ENCODE peak calls at places on chromosomes 2 and 18, in nine cellular contexts. D is breast epithelium, P is dorsolateral prefrontal cortex, N is posterior vena cava, U is nephron progenitor cell, M is HCT116, S is EL, B is lower leg skin, Y is LNCaP clone FGC. F is an unnamed sample.

GRCh38 chr2:240520974-240521350 is 36.8 kb downstream of the ANKMY1 start:
- DNase-seq in B (peak), Y (no peak), D (no peak), N (peak), S (no peak), M (no peak), U (no peak), P (no peak), F (no peak)

GRCh38 chr2:27131429-27131828 is 3.0 kb downstream of the PREB start:
- DNase-seq in P (no peak), S (no peak), M (no peak), N (peak), B (no peak), Y (no peak), D (no peak), U (no peak), F (no peak)

GRCh38 chr2:68730828-68731227 is 3.8 kb upstream of the ARHGAP25 start:
- DNase-seq in D (no peak), B (peak), P (no peak), Y (no peak), M (no peak), N (no peak), U (no peak), S (peak), F (no peak)

GRCh38 chr2:130963849-130964793 is 127.4 kb downstream of the ARHGEF4 start:
- DNase-seq in M (no peak), B (no peak), Y (peak), S (peak), N (no peak), P (peak), D (no peak), U (peak), F (peak)

GRCh38 chr2:196105956-196106355 is 37.3 kb upstream of the DNAH7 start:
- DNase-seq in S (no peak), B (no peak), P (no peak), M (no peak), D (no peak), Y (no peak), U (no peak), N (no peak), F (no peak)

GRCh38 chr2:120983344-120983743 is 247.7 kb downstream of the GLI2 start:
- DNase-seq in U (no peak), Y (no peak), D (no peak), B (no peak), S (no peak), P (no peak), M (no peak), N (peak), F (peak)

GRCh38 chr2:11677146-11678055 is 7.4 kb upstream of the NTSR2 start:
- DNase-seq in P (no peak), Y (no peak), B (peak), N (peak), U (no peak), M (no peak), D (no peak), S (no peak), F (peak)

GRCh38 chr2:95530734-95531133 is 46.2 kb upstream of the TRIM43B start:
- DNase-seq in P (no peak), S (peak), N (no peak), M (no peak), D (no peak), B (no peak), U (no peak), Y (no peak), F (no peak)

GRCh38 chr2:226772389-226773179 is 27.0 kb downstream of the IRS1 start:
- DNase-seq in S (no peak), M (no peak), N (no peak), B (no peak), D (no peak), U (no peak), P (no peak), Y (no peak), F (peak)

GRCh38 chr2:27527182-27527581 is 30.5 kb downstream of the GCKR start:
- DNase-seq in S (peak), Y (no peak), P (no peak), M (peak), N (no peak), D (no peak), U (no peak), B (no peak), F (no peak)

GRCh38 chr2:172680595-172681176 is 55.0 kb upstream of the RAPGEF4 start:
- DNase-seq in B (no peak), U (no peak), M (no peak), S (no peak), P (no peak), Y (no peak), D (no peak), N (no peak), F (peak)

GRCh38 chr2:122300758-122301157 is 545.3 kb downstream of the TSN start:
- DNase-seq in U (no peak), D (no peak), S (peak), M (no peak), N (no peak), Y (no peak), P (no peak), B (no peak), F (no peak)

GRCh38 chr2:131394147-131394931 is 30.4 kb upstream of the RAB6D start:
- DNase-seq in U (peak), M (no peak), S (peak), D (no peak), N (no peak), Y (no peak), P (no peak), B (no peak), F (peak)

GRCh38 chr2:234191819-234192407 is 141.4 kb downstream of the SPP2 start:
- DNase-seq in D (no peak), U (no peak), N (no peak), S (peak), P (no peak), Y (no peak), B (no peak), M (peak), F (no peak)

GRCh38 chr2:113257511-113258264 is 21.0 kb downstream of the PAX8 start:
- DNase-seq in P (no peak), N (no peak), S (no peak), D (no peak), B (no peak), Y (no peak), U (no peak), M (no peak), F (no peak)

GRCh38 chr2:80050246-80050645 is 254.3 kb downstream of the LRRTM1 start:
- DNase-seq in S (no peak), N (no peak), B (no peak), P (no peak), U (no peak), Y (no peak), M (no peak), D (no peak), F (no peak)

GRCh38 chr2:170177950-170178781 is at the start of gene MYO3B:
- DNase-seq in M (no peak), N (no peak), S (peak), Y (no peak), P (peak), D (no peak), U (no peak), B (no peak), F (peak)

GRCh38 chr2:12177052-12177994 is 430.9 kb downstream of the LPIN1 start:
- DNase-seq in B (no peak), D (peak), S (peak), M (no peak), N (no peak), U (no peak), P (peak), Y (no peak), F (peak)

GRCh38 chr2:175009917-175010621 is 4.9 kb upstream of the CHN1 start:
- DNase-seq in P (no peak), S (no peak), M (no peak), Y (no peak), B (no peak), D (no peak), N (no peak), U (no peak), F (no peak)

GRCh38 chr2:74003494-74004211 is 18.9 kb downstream of the TET3 start:
- DNase-seq in N (no peak), S (peak), P (peak), M (no peak), D (no peak), B (no peak), U (no peak), Y (no peak), F (peak)

GRCh38 chr2:8475349-8476045 is 206.4 kb upstream of the ID2 start:
- DNase-seq in S (no peak), P (no peak), U (no peak), B (no peak), Y (no peak), D (no peak), M (no peak), N (no peak), F (peak)

GRCh38 chr18:32297851-32298250 is 108.0 kb downstream of the MEP1B start:
- DNase-seq in B (no peak), U (no peak), S (no peak), M (no peak), Y (no peak), D (no peak), N (no peak), P (no peak), F (no peak)

GRCh38 chr2:126304147-126304546 is 351.8 kb upstream of the GYPC start:
- DNase-seq in B (no peak), M (no peak), S (no peak), D (no peak), U (no peak), N (no peak), P (no peak), Y (no peak), F (no peak)

GRCh38 chr2:44974064-44974715 is 32.7 kb downstream of the SIX3 start:
- DNase-seq in M (peak), B (peak), P (no peak), U (no peak), Y (no peak), S (peak), N (peak), D (no peak), F (peak)

GRCh38 chr2:205734436-205734835 is 52.1 kb downstream of the NRP2 start:
- DNase-seq in D (peak), Y (no peak), B (no peak), U (no peak), M (no peak), P (peak), S (peak), N (no peak), F (peak)

GRCh38 chr2:31269087-31269486 is 35.1 kb downstream of the EHD3 start:
- DNase-seq in B (no peak), S (peak), D (no peak), M (no peak), P (no peak), N (no peak), U (no peak), Y (no peak), F (no peak)

GRCh38 chr18:58866261-58867232 is 1.9 kb downstream of the ZNF532 start:
- DNase-seq in U (no peak), B (no peak), M (no peak), D (no peak), Y (no peak), N (no peak), S (no peak), P (no peak), F (no peak)

GRCh38 chr2:433216-433615 is 145.3 kb upstream of the ALKAL2 start:
- DNase-seq in S (no peak), B (no peak), U (no peak), N (peak), Y (no peak), P (no peak), D (no peak), M (no peak), F (no peak)

GRCh38 chr2:12265646-12266045 is 451.1 kb upstream of the TRIB2 start:
- DNase-seq in M (no peak), S (no peak), U (no peak), B (no peak), N (no peak), Y (no peak), P (no peak), D (no peak), F (no peak)

GRCh38 chr2:64609229-64609994 is 44.3 kb downstream of the SERTAD2 start:
- DNase-seq in N (peak), D (no peak), S (peak), M (no peak), P (no peak), Y (no peak), U (peak), B (no peak), F (peak)

GRCh38 chr2:49860170-49860569 is 705.9 kb upstream of the FSHR start:
- DNase-seq in U (no peak), S (no peak), P (no peak), Y (no peak), D (no peak), M (no peak), N (no peak), B (no peak), F (no peak)

GRCh38 chr2:96536445-96537065 is at the start of gene ARID5A:
- DNase-seq in U (peak), Y (peak), M (peak), P (peak), S (peak), B (peak), D (peak), N (peak), F (peak)

GRCh38 chr18:12679183-12679786 is 21.4 kb upstream of the SPIRE1 start:
- DNase-seq in P (no peak), Y (no peak), D (no peak), M (no peak), U (peak), B (peak), S (peak), N (no peak), F (peak)

F was measured in left kidney.